ENCODE peak calls at places on chromosomes 13 and 19, in ten cellular contexts. T is OCI-LY7, Y is uterus, F is H1, J is heart left ventricle, M is endodermal cell, B is left ventricle myocardium inferior, P is stomach, G is GM06990, I is iPS DF 6.9. U is an unnamed sample.
A peak's percentile ranks its signal among the peaks of the same experiment; 100 is the strongest.

GRCh38 chr19:39497850-39498261 is 891 bp upstream of the DLL3 start:
- DNase-seq in T (peak; percentile 84), Y (no peak), F (no peak), J (no peak), M (peak; percentile 91), B (no peak), P (no peak), G (peak; percentile 68), I (no peak), U (peak; percentile 39)

GRCh38 chr19:14943601-14944000 is 2.3 kb downstream of the OR7C2 start:
- DNase-seq in T (no peak), Y (no peak), F (no peak), J (no peak), M (no peak), B (no peak), P (no peak), G (peak; percentile 39), I (no peak), U (no peak)

GRCh38 chr13:80338781-80339577 is 1.9 kb downstream of the SPRY2 start:
- DNase-seq in T (no peak), Y (peak; percentile 50), F (no peak), J (peak; percentile 80), M (peak; percentile 79), B (peak; percentile 76), P (peak; percentile 61), G (peak; percentile 43), I (no peak), U (peak; percentile 72)

GRCh38 chr13:99665716-99666115 is 164.4 kb downstream of the TM9SF2 start:
- DNase-seq in T (no peak), Y (no peak), F (no peak), J (no peak), M (no peak), B (no peak), P (no peak), G (no peak), I (no peak), U (no peak)

GRCh38 chr19:56091066-56091490 is 30.0 kb downstream of the ZNF787 start:
- DNase-seq in T (no peak), Y (no peak), F (no peak), J (no peak), M (no peak), B (no peak), P (no peak), G (no peak), I (no peak), U (no peak)

GRCh38 chr19:35755550-35756371 is 1.1 kb downstream of the HSPB6 start:
- DNase-seq in T (no peak), Y (peak; percentile 90), F (no peak), J (peak; percentile 92), M (peak; percentile 60), B (peak; percentile 90), P (peak; percentile 60), G (no peak), I (no peak), U (peak; percentile 79)

GRCh38 chr13:90272356-90272755 is 1075.1 kb upstream of the MIR17HG start:
- DNase-seq in T (no peak), Y (no peak), F (no peak), J (no peak), M (no peak), B (no peak), P (no peak), G (no peak), I (no peak), U (no peak)

GRCh38 chr19:1455336-1456120 is 5.6 kb downstream of the APC2 start:
- DNase-seq in T (peak; percentile 95), Y (peak; percentile 24), F (peak; percentile 90), J (peak; percentile 72), M (peak; percentile 98), B (no peak), P (peak; percentile 67), G (peak; percentile 79), I (peak; percentile 87), U (peak; percentile 56)

GRCh38 chr19:10892256-10892655 is 20.9 kb downstream of the CARM1 start:
- DNase-seq in T (no peak), Y (no peak), F (no peak), J (no peak), M (no peak), B (no peak), P (no peak), G (no peak), I (no peak), U (no peak)

GRCh38 chr13:85995788-85996418 is 196.7 kb upstream of the SLITRK6 start:
- DNase-seq in T (no peak), Y (no peak), F (no peak), J (no peak), M (no peak), B (no peak), P (no peak), G (no peak), I (no peak), U (no peak)

GRCh38 chr19:17306285-17306714 is 628 bp downstream of the MRPL34 start:
- DNase-seq in T (peak; percentile 35), Y (no peak), F (no peak), J (no peak), M (no peak), B (no peak), P (no peak), G (no peak), I (no peak), U (no peak)

GRCh38 chr13:71864981-71865857 is 1.8 kb downstream of the DACH1 start:
- DNase-seq in T (no peak), Y (peak; percentile 14), F (no peak), J (peak; percentile 73), M (peak; percentile 77), B (peak; percentile 32), P (no peak), G (no peak), I (no peak), U (peak; percentile 22)

GRCh38 chr13:19644947-19645439 is 11.5 kb downstream of the MPHOSPH8 start:
- DNase-seq in T (no peak), Y (no peak), F (no peak), J (no peak), M (no peak), B (no peak), P (no peak), G (no peak), I (no peak), U (no peak)

GRCh38 chr13:19643652-19644051 is 10.2 kb downstream of the MPHOSPH8 start:
- DNase-seq in T (no peak), Y (no peak), F (no peak), J (no peak), M (no peak), B (no peak), P (no peak), G (no peak), I (no peak), U (no peak)

GRCh38 chr13:19650742-19651141 is 17.3 kb downstream of the MPHOSPH8 start:
- DNase-seq in T (no peak), Y (no peak), F (no peak), J (no peak), M (no peak), B (no peak), P (no peak), G (no peak), I (no peak), U (no peak)

GRCh38 chr13:19646062-19646461 is 12.6 kb downstream of the MPHOSPH8 start:
- DNase-seq in T (no peak), Y (no peak), F (no peak), J (no peak), M (no peak), B (no peak), P (no peak), G (no peak), I (no peak), U (no peak)
- H3K36me3 ChIP-seq in T (peaks cover 72% of the 10 kb centered on the region), Y (no peaks in the 10 kb centered on the region), F (peaks cover 2% of the 10 kb centered on the region), J (peaks cover 39% of the 10 kb centered on the region), M (peaks cover 47% of the 10 kb centered on the region), B (peaks cover 79% of the 10 kb centered on the region), P (peaks cover 88% of the 10 kb centered on the region), G (peaks cover 14% of the 10 kb centered on the region), I (no peaks in the 10 kb centered on the region), U (peaks cover 12% of the 10 kb centered on the region)

GRCh38 chr13:110664074-110664473 is 41.8 kb downstream of the CARS2 start:
- DNase-seq in T (no peak), Y (no peak), F (no peak), J (no peak), M (no peak), B (no peak), P (no peak), G (no peak), I (no peak), U (no peak)
- H3K36me3 ChIP-seq in T (peaks cover 79% of the 10 kb centered on the region), Y (peaks cover 5% of the 10 kb centered on the region), F (no peaks in the 10 kb centered on the region), J (peaks cover 57% of the 10 kb centered on the region), M (peaks cover 91% of the 10 kb centered on the region), B (peaks cover 94% of the 10 kb centered on the region), P (peaks cover 97% of the 10 kb centered on the region), G (peaks cover 26% of the 10 kb centered on the region), I (peaks cover 5% of the 10 kb centered on the region), U (no peaks in the 10 kb centered on the region)

DNA sequence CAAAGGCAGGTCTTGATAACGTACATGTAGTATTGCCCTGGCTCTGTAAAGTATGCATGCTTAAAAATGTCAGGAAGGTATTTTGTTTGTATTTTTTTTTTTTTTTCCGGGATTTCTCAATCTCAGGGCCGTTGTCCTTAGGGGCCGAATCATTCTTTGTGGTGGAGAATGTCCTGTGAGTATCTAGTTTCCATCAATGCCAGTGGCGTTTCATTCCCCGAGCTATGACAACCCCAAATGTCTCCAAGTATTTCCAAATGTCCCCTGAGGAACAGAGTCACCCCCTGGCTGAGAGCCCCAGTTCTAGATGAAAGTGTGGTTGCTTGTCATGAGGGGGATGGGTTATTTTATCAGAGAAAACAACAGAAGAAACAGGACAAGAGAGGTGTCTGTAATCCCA is 68.7 kb downstream of the ACSBG2 start:
- DNase-seq in T (no peak), Y (no peak), F (no peak), J (no peak), M (no peak), B (no peak), P (no peak), G (no peak), I (no peak), U (no peak)
- H3K36me3 ChIP-seq in T (no peaks in the 10 kb centered on the region), Y (no peaks in the 10 kb centered on the region), F (no peaks in the 10 kb centered on the region), J (no peaks in the 10 kb centered on the region), M (no peaks in the 10 kb centered on the region), B (no peaks in the 10 kb centered on the region), P (no peaks in the 10 kb centered on the region), G (no peaks in the 10 kb centered on the region), I (no peaks in the 10 kb centered on the region), U (no peaks in the 10 kb centered on the region)

DNA sequence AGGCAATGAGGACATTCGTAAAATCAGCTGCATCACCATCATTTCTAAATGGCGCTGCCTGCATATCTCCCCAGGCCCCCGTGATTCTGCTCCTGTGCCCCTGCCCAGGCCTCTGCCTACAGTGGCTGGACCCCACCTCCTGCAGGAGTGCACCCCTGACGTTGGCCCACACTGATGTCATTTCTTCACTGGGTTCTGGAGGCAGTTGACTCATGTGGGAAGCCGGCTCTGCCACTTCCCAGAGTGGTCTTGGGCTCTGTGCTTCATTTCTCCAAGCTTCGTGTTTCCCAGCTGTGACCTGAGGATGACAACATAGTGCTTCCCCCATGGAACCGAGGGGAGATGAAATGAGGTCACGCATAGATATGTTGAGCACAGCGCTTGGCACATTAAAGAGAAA is 19.9 kb downstream of the CCNE1 start:
- DNase-seq in T (no peak), Y (no peak), F (no peak), J (no peak), M (no peak), B (no peak), P (no peak), G (no peak), I (no peak), U (no peak)
- H3K36me3 ChIP-seq in T (peaks cover 3% of the 10 kb centered on the region), Y (no peaks in the 10 kb centered on the region), F (no peaks in the 10 kb centered on the region), J (no peaks in the 10 kb centered on the region), M (no peaks in the 10 kb centered on the region), B (no peaks in the 10 kb centered on the region), P (no peaks in the 10 kb centered on the region), G (no peaks in the 10 kb centered on the region), I (no peaks in the 10 kb centered on the region), U (no peaks in the 10 kb centered on the region)

U was measured in testis.